ENCODE peak calls at places on chromosomes 2 and 18, in six cellular contexts. One of them, this sample, is unnamed.

GRCh38 chr18:3248670-3249359 is 1.2 kb downstream of the MYL12A start:
- DNase-seq in upper lobe of left lung: peak; percentile 50
- DNase-seq in transverse colon: peak; percentile 57
- DNase-seq in A549: peak; percentile 70
- DNase-seq in HepG2: peak; percentile 61
- DNase-seq in stomach: no peak
- DNase-seq in this sample: no peak

GRCh38 chr18:9366126-9366714 is 31.6 kb downstream of the TWSG1 start:
- DNase-seq in transverse colon: peak; percentile 18
- DNase-seq in HepG2: no peak
- DNase-seq in stomach: peak; percentile 55
- DNase-seq in A549: peak; percentile 35
- DNase-seq in upper lobe of left lung: peak; percentile 23
- DNase-seq in this sample: no peak

GRCh38 chr2:177265386-177265690 is 811 bp upstream of the NFE2L2 start:
- DNase-seq in stomach: no peak
- DNase-seq in A549: no peak
- DNase-seq in upper lobe of left lung: peak; percentile 67
- DNase-seq in transverse colon: peak; percentile 65
- DNase-seq in HepG2: no peak
- DNase-seq in this sample: no peak

GRCh38 chr2:171652411-171652775 is 34.9 kb upstream of the DYNC1I2 start:
- DNase-seq in HepG2: no peak
- DNase-seq in stomach: no peak
- DNase-seq in A549: no peak
- DNase-seq in upper lobe of left lung: no peak
- DNase-seq in transverse colon: no peak
- DNase-seq in this sample: no peak

GRCh38 chr2:238567067-238567855 is 140.5 kb downstream of the ASB1 start:
- DNase-seq in A549: no peak
- DNase-seq in upper lobe of left lung: peak; percentile 76
- DNase-seq in stomach: no peak
- DNase-seq in HepG2: no peak
- DNase-seq in transverse colon: peak; percentile 52
- DNase-seq in this sample: no peak

GRCh38 chr2:231663458-231664290 is 44.7 kb upstream of the PTMA start:
- DNase-seq in upper lobe of left lung: no peak
- DNase-seq in A549: no peak
- DNase-seq in stomach: no peak
- DNase-seq in transverse colon: no peak
- DNase-seq in HepG2: no peak
- DNase-seq in this sample: no peak

GRCh38 chr2:241759091-241759807 is 17.4 kb upstream of the GAL3ST2 start:
- DNase-seq in stomach: no peak
- DNase-seq in upper lobe of left lung: no peak
- DNase-seq in A549: no peak
- DNase-seq in transverse colon: no peak
- DNase-seq in HepG2: no peak
- DNase-seq in this sample: no peak

GRCh38 chr2:100196786-100197494 is 54.5 kb upstream of the AFF3 start:
- DNase-seq in HepG2: no peak
- DNase-seq in upper lobe of left lung: no peak
- DNase-seq in transverse colon: no peak
- DNase-seq in A549: no peak
- DNase-seq in stomach: no peak
- DNase-seq in this sample: no peak

GRCh38 chr2:110712737-110713136 is 19.6 kb upstream of the ACOXL start:
- DNase-seq in upper lobe of left lung: no peak
- DNase-seq in stomach: no peak
- DNase-seq in transverse colon: no peak
- DNase-seq in A549: no peak
- DNase-seq in HepG2: no peak
- DNase-seq in this sample: no peak

GRCh38 chr2:60484080-60484737 is 69.2 kb downstream of the BCL11A start:
- DNase-seq in HepG2: peak; percentile 13
- DNase-seq in transverse colon: no peak
- DNase-seq in A549: no peak
- DNase-seq in upper lobe of left lung: peak; percentile 63
- DNase-seq in stomach: no peak
- DNase-seq in this sample: no peak

GRCh38 chr2:177771191-177771590 is 301.4 kb downstream of the PDE11A start:
- DNase-seq in stomach: no peak
- DNase-seq in transverse colon: no peak
- DNase-seq in A549: no peak
- DNase-seq in upper lobe of left lung: no peak
- DNase-seq in HepG2: peak; percentile 88
- DNase-seq in this sample: no peak

GRCh38 chr2:70981421-70981820 is 3.0 kb downstream of the ANKRD53 start:
- DNase-seq in upper lobe of left lung: peak; percentile 9
- DNase-seq in transverse colon: no peak
- DNase-seq in A549: no peak
- DNase-seq in HepG2: no peak
- DNase-seq in stomach: no peak
- DNase-seq in this sample: no peak

GRCh38 chr2:46751897-46752296 is 163.7 kb downstream of the MCFD2 start:
- DNase-seq in HepG2: no peak
- DNase-seq in A549: no peak
- DNase-seq in stomach: no peak
- DNase-seq in upper lobe of left lung: no peak
- DNase-seq in transverse colon: no peak
- DNase-seq in this sample: no peak

GRCh38 chr2:36701391-36701795 is 4.9 kb downstream of the VIT start:
- DNase-seq in transverse colon: no peak
- DNase-seq in stomach: no peak
- DNase-seq in A549: no peak
- DNase-seq in upper lobe of left lung: no peak
- DNase-seq in HepG2: no peak
- DNase-seq in this sample: no peak

GRCh38 chr2:48112911-48113687 is 206.8 kb upstream of the FBXO11 start:
- DNase-seq in A549: peak; percentile 21
- DNase-seq in HepG2: peak; percentile 18
- DNase-seq in upper lobe of left lung: no peak
- DNase-seq in stomach: no peak
- DNase-seq in transverse colon: no peak
- DNase-seq in this sample: no peak

GRCh38 chr18:10661333-10661732 is 135.5 kb downstream of the NAPG start:
- DNase-seq in stomach: no peak
- DNase-seq in A549: no peak
- DNase-seq in transverse colon: no peak
- DNase-seq in HepG2: no peak
- DNase-seq in upper lobe of left lung: no peak
- DNase-seq in this sample: no peak

GRCh38 chr2:240123821-240124650 is 12.1 kb downstream of the COPS9 start:
- DNase-seq in A549: no peak
- DNase-seq in upper lobe of left lung: peak; percentile 8
- DNase-seq in HepG2: no peak
- DNase-seq in transverse colon: no peak
- DNase-seq in stomach: peak; percentile 16
- DNase-seq in this sample: no peak

GRCh38 chr2:214737188-214737587 is 72.3 kb downstream of the BARD1 start:
- DNase-seq in transverse colon: no peak
- DNase-seq in HepG2: no peak
- DNase-seq in A549: no peak
- DNase-seq in upper lobe of left lung: no peak
- DNase-seq in stomach: no peak
- DNase-seq in this sample: no peak

GRCh38 chr2:223042284-223042683 is 9.7 kb upstream of the KCNE4 start:
- DNase-seq in A549: no peak
- DNase-seq in HepG2: no peak
- DNase-seq in upper lobe of left lung: no peak
- DNase-seq in transverse colon: no peak
- DNase-seq in stomach: no peak
- DNase-seq in this sample: no peak

GRCh38 chr2:46887028-46887885 is 28.3 kb downstream of the MCFD2 start:
- DNase-seq in upper lobe of left lung: no peak
- DNase-seq in A549: no peak
- DNase-seq in stomach: no peak
- DNase-seq in HepG2: no peak
- DNase-seq in transverse colon: no peak
- DNase-seq in this sample: no peak

GRCh38 chr2:40144022-40144421 is 307.9 kb downstream of the SLC8A1 start:
- DNase-seq in A549: no peak
- DNase-seq in upper lobe of left lung: no peak
- DNase-seq in stomach: no peak
- DNase-seq in HepG2: no peak
- DNase-seq in transverse colon: no peak
- DNase-seq in this sample: no peak

GRCh38 chr2:168976034-168976654 is 55.0 kb downstream of the ABCB11 start:
- DNase-seq in A549: no peak
- DNase-seq in stomach: no peak
- DNase-seq in upper lobe of left lung: no peak
- DNase-seq in transverse colon: no peak
- DNase-seq in HepG2: no peak
- DNase-seq in this sample: no peak

GRCh38 chr2:231321556-231322334 is 73.8 kb upstream of the B3GNT7 start:
- DNase-seq in HepG2: no peak
- DNase-seq in transverse colon: peak; percentile 35
- DNase-seq in upper lobe of left lung: peak; percentile 74
- DNase-seq in A549: no peak
- DNase-seq in stomach: peak; percentile 20
- DNase-seq in this sample: no peak

GRCh38 chr18:67733094-67733493 is 216.6 kb upstream of the DSEL start:
- DNase-seq in HepG2: no peak
- DNase-seq in upper lobe of left lung: no peak
- DNase-seq in stomach: no peak
- DNase-seq in A549: no peak
- DNase-seq in transverse colon: no peak
- DNase-seq in this sample: no peak

GRCh38 chr2:120238728-120239487 is 13.7 kb upstream of the RALB start:
- DNase-seq in HepG2: peak; percentile 76
- DNase-seq in stomach: peak; percentile 69
- DNase-seq in A549: peak; percentile 87
- DNase-seq in transverse colon: peak; percentile 89
- DNase-seq in upper lobe of left lung: peak; percentile 73
- DNase-seq in this sample: no peak

GRCh38 chr2:121254748-121255147 is 30.3 kb downstream of the TFCP2L1 start:
- DNase-seq in upper lobe of left lung: peak; percentile 90
- DNase-seq in stomach: no peak
- DNase-seq in A549: no peak
- DNase-seq in transverse colon: no peak
- DNase-seq in HepG2: no peak
- DNase-seq in this sample: no peak

GRCh38 chr2:37633838-37634237 is 37.6 kb downstream of the CDC42EP3 start:
- DNase-seq in transverse colon: no peak
- DNase-seq in A549: no peak
- DNase-seq in stomach: no peak
- DNase-seq in upper lobe of left lung: no peak
- DNase-seq in HepG2: no peak
- DNase-seq in this sample: no peak

GRCh38 chr2:54624611-54625071 is 98.8 kb upstream of the EML6 start:
- DNase-seq in transverse colon: no peak
- DNase-seq in stomach: no peak
- DNase-seq in A549: no peak
- DNase-seq in upper lobe of left lung: no peak
- DNase-seq in HepG2: no peak
- DNase-seq in this sample: no peak

GRCh38 chr2:54627973-54628372 is 95.5 kb upstream of the EML6 start:
- DNase-seq in transverse colon: no peak
- DNase-seq in HepG2: no peak
- DNase-seq in upper lobe of left lung: no peak
- DNase-seq in stomach: no peak
- DNase-seq in A549: no peak
- DNase-seq in this sample: no peak

GRCh38 chr2:54626884-54627283 is 96.6 kb upstream of the EML6 start:
- DNase-seq in transverse colon: no peak
- DNase-seq in HepG2: no peak
- DNase-seq in upper lobe of left lung: no peak
- DNase-seq in stomach: no peak
- DNase-seq in A549: no peak
- DNase-seq in this sample: no peak

GRCh38 chr2:54628418-54628817 is 95.0 kb upstream of the EML6 start:
- DNase-seq in A549: no peak
- DNase-seq in upper lobe of left lung: no peak
- DNase-seq in HepG2: no peak
- DNase-seq in stomach: no peak
- DNase-seq in transverse colon: no peak
- DNase-seq in this sample: no peak

GRCh38 chr2:54626131-54626530 is 97.3 kb upstream of the EML6 start:
- DNase-seq in HepG2: no peak
- DNase-seq in transverse colon: no peak
- DNase-seq in upper lobe of left lung: no peak
- DNase-seq in stomach: no peak
- DNase-seq in A549: no peak
- DNase-seq in this sample: no peak
- TF ChIP-seq EP300 in HepG2: no peak
- TF ChIP-seq EP300 in transverse colon: no peak
- TF ChIP-seq EP300 in upper lobe of left lung: no peak
- TF ChIP-seq EP300 in stomach: no peak
- TF ChIP-seq EP300 in A549: no peak
- TF ChIP-seq EP300 in this sample: no peak

GRCh38 chr2:201707753-201708152 is 9.3 kb upstream of the MPP4 start:
- DNase-seq in HepG2: no peak
- DNase-seq in upper lobe of left lung: no peak
- DNase-seq in A549: peak; percentile 9
- DNase-seq in stomach: no peak
- DNase-seq in transverse colon: no peak
- DNase-seq in this sample: no peak
- TF ChIP-seq CTCF in HepG2: no peak
- TF ChIP-seq CTCF in upper lobe of left lung: no peak
- TF ChIP-seq CTCF in A549: peak; percentile 19
- TF ChIP-seq CTCF in stomach: no peak
- TF ChIP-seq CTCF in transverse colon: no peak
- TF ChIP-seq CTCF in this sample: no peak

GRCh38 chr18:28802546-28802945 is 625.6 kb upstream of the CDH2 start:
- DNase-seq in stomach: no peak
- DNase-seq in A549: no peak
- DNase-seq in transverse colon: no peak
- DNase-seq in HepG2: no peak
- DNase-seq in upper lobe of left lung: no peak
- DNase-seq in this sample: no peak
- TF ChIP-seq EP300 in stomach: no peak
- TF ChIP-seq EP300 in A549: no peak
- TF ChIP-seq EP300 in transverse colon: no peak
- TF ChIP-seq EP300 in HepG2: no peak
- TF ChIP-seq EP300 in upper lobe of left lung: no peak
- TF ChIP-seq EP300 in this sample: no peak

DNA sequence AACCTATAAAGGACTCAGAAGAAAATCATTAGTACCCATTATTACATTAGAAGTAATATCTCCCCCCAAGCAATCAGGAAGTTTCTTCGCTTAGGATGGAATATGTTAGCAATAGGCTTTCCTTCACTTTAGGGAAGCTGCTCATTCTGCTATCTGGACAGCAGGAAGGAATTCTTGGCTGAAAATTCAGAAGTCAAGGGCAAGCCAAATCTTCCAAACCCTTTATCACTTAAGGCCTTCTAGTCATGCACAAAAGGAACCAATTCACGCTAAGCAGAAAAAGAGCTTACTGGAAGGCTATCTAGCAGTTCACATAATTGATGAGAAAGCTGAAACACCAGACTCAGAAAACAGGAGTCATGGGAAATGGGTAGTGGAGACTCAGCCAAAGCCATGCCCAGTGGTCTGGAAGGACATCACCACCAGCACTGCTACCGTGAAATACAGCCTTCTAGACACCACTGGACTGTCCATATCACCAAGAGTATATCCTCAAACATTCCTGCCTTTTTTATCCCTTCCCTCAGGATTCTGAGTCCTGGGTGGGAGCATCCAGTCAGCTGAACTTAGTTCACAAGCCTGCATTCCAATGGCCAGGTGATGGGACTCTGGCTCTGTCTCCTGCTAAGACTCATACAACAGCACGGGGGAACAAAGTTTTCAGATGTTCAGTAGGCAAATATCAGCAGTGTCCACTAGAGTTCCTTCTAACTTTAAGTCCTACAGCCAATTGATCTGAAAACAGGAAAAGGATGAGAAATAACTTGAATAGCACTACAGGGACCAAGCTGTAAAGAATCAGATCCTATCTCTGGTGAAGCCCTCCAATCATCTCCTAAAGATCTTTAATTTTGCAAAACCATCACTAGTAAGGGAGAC is 14.8 kb upstream of the ADAM17 start:
- DNase-seq in transverse colon: no peak
- DNase-seq in HepG2: peak; percentile 25
- DNase-seq in stomach: no peak
- DNase-seq in A549: no peak
- DNase-seq in upper lobe of left lung: no peak
- DNase-seq in this sample: no peak
- TF ChIP-seq CTCF in transverse colon: no peak
- TF ChIP-seq CTCF in HepG2: peak; percentile 39
- TF ChIP-seq CTCF in stomach: no peak
- TF ChIP-seq CTCF in A549: peak; percentile 10
- TF ChIP-seq CTCF in upper lobe of left lung: no peak
- TF ChIP-seq CTCF in this sample: no peak

This sample was measured in ovary.